ENCODE peak calls at places on chromosomes 2 and 18, in ten cellular contexts. One of them, this sample, is unnamed.

GRCh38 chr2:107002735-107003134 is 116.8 kb upstream of the ST6GAL2 start:
- DNase-seq in gastrocnemius medialis: no peak
- DNase-seq in adrenal gland: no peak
- DNase-seq in HCT116: no peak
- DNase-seq in IMR-90: no peak
- DNase-seq in stomach: no peak
- DNase-seq in heart left ventricle: no peak
- DNase-seq in GM12878: no peak
- DNase-seq in breast epithelium: no peak
- DNase-seq in Peyer's patch: no peak
- DNase-seq in this sample: no peak

GRCh38 chr2:191935247-191935646 is 88.4 kb upstream of the CAVIN2 start:
- DNase-seq in GM12878: no peak
- DNase-seq in HCT116: no peak
- DNase-seq in IMR-90: no peak
- DNase-seq in breast epithelium: no peak
- DNase-seq in stomach: no peak
- DNase-seq in Peyer's patch: no peak
- DNase-seq in gastrocnemius medialis: no peak
- DNase-seq in adrenal gland: no peak
- DNase-seq in heart left ventricle: no peak
- DNase-seq in this sample: no peak

GRCh38 chr18:41604964-41605363 is 350.1 kb upstream of the PIK3C3 start:
- DNase-seq in stomach: no peak
- DNase-seq in Peyer's patch: no peak
- DNase-seq in heart left ventricle: no peak
- DNase-seq in HCT116: no peak
- DNase-seq in breast epithelium: no peak
- DNase-seq in adrenal gland: no peak
- DNase-seq in GM12878: no peak
- DNase-seq in IMR-90: no peak
- DNase-seq in gastrocnemius medialis: no peak
- DNase-seq in this sample: no peak

GRCh38 chr2:45009303-45009927 is at the start of gene SIX2:
- DNase-seq in IMR-90: peak
- DNase-seq in adrenal gland: peak
- DNase-seq in gastrocnemius medialis: peak
- DNase-seq in Peyer's patch: peak
- DNase-seq in GM12878: no peak
- DNase-seq in breast epithelium: peak
- DNase-seq in stomach: peak
- DNase-seq in heart left ventricle: peak
- DNase-seq in HCT116: peak
- DNase-seq in this sample: peak

GRCh38 chr2:17470855-17471641 is 47.2 kb downstream of the RAD51AP2 start:
- DNase-seq in HCT116: peak
- DNase-seq in adrenal gland: no peak
- DNase-seq in stomach: no peak
- DNase-seq in gastrocnemius medialis: no peak
- DNase-seq in IMR-90: peak
- DNase-seq in Peyer's patch: no peak
- DNase-seq in GM12878: peak
- DNase-seq in breast epithelium: no peak
- DNase-seq in heart left ventricle: no peak
- DNase-seq in this sample: peak

GRCh38 chr2:48978131-48978530 is 176.2 kb downstream of the FSHR start:
- DNase-seq in GM12878: no peak
- DNase-seq in IMR-90: no peak
- DNase-seq in gastrocnemius medialis: no peak
- DNase-seq in heart left ventricle: no peak
- DNase-seq in HCT116: no peak
- DNase-seq in adrenal gland: no peak
- DNase-seq in stomach: no peak
- DNase-seq in Peyer's patch: no peak
- DNase-seq in breast epithelium: no peak
- DNase-seq in this sample: no peak

GRCh38 chr2:181586569-181587076 is 70.3 kb downstream of the CERKL start:
- DNase-seq in HCT116: no peak
- DNase-seq in IMR-90: no peak
- DNase-seq in Peyer's patch: no peak
- DNase-seq in breast epithelium: no peak
- DNase-seq in gastrocnemius medialis: no peak
- DNase-seq in adrenal gland: no peak
- DNase-seq in heart left ventricle: no peak
- DNase-seq in stomach: no peak
- DNase-seq in GM12878: peak
- DNase-seq in this sample: no peak

GRCh38 chr2:235352541-235352940 is 141.3 kb upstream of the AGAP1 start:
- DNase-seq in gastrocnemius medialis: no peak
- DNase-seq in HCT116: no peak
- DNase-seq in stomach: no peak
- DNase-seq in IMR-90: no peak
- DNase-seq in Peyer's patch: no peak
- DNase-seq in heart left ventricle: no peak
- DNase-seq in breast epithelium: no peak
- DNase-seq in adrenal gland: no peak
- DNase-seq in GM12878: no peak
- DNase-seq in this sample: no peak

GRCh38 chr2:11203480-11203879 is 48.2 kb downstream of the SLC66A3 start:
- DNase-seq in stomach: no peak
- DNase-seq in heart left ventricle: no peak
- DNase-seq in Peyer's patch: no peak
- DNase-seq in breast epithelium: no peak
- DNase-seq in adrenal gland: no peak
- DNase-seq in HCT116: peak
- DNase-seq in GM12878: peak
- DNase-seq in IMR-90: peak
- DNase-seq in gastrocnemius medialis: no peak
- DNase-seq in this sample: peak

GRCh38 chr2:126315840-126316239 is 340.1 kb upstream of the GYPC start:
- DNase-seq in Peyer's patch: no peak
- DNase-seq in gastrocnemius medialis: no peak
- DNase-seq in stomach: no peak
- DNase-seq in IMR-90: no peak
- DNase-seq in heart left ventricle: no peak
- DNase-seq in breast epithelium: no peak
- DNase-seq in adrenal gland: no peak
- DNase-seq in GM12878: no peak
- DNase-seq in HCT116: no peak
- DNase-seq in this sample: no peak

GRCh38 chr2:203585541-203585940 is 50.4 kb upstream of the RAPH1 start:
- DNase-seq in breast epithelium: no peak
- DNase-seq in HCT116: no peak
- DNase-seq in adrenal gland: no peak
- DNase-seq in gastrocnemius medialis: no peak
- DNase-seq in stomach: no peak
- DNase-seq in Peyer's patch: no peak
- DNase-seq in heart left ventricle: no peak
- DNase-seq in IMR-90: no peak
- DNase-seq in GM12878: no peak
- DNase-seq in this sample: no peak

GRCh38 chr2:240958366-240959213 is 39.8 kb upstream of the SNED1 start:
- DNase-seq in GM12878: no peak
- DNase-seq in heart left ventricle: peak
- DNase-seq in adrenal gland: no peak
- DNase-seq in breast epithelium: peak
- DNase-seq in stomach: peak
- DNase-seq in HCT116: no peak
- DNase-seq in IMR-90: no peak
- DNase-seq in gastrocnemius medialis: no peak
- DNase-seq in Peyer's patch: no peak
- DNase-seq in this sample: no peak

GRCh38 chr2:203623616-203624015 is 82.8 kb upstream of the CD28 start:
- DNase-seq in heart left ventricle: no peak
- DNase-seq in GM12878: no peak
- DNase-seq in IMR-90: peak
- DNase-seq in Peyer's patch: no peak
- DNase-seq in gastrocnemius medialis: no peak
- DNase-seq in adrenal gland: no peak
- DNase-seq in HCT116: no peak
- DNase-seq in stomach: no peak
- DNase-seq in breast epithelium: no peak
- DNase-seq in this sample: no peak

GRCh38 chr2:133841905-133842304 is 273.6 kb upstream of the NCKAP5 start:
- DNase-seq in adrenal gland: peak
- DNase-seq in GM12878: no peak
- DNase-seq in gastrocnemius medialis: no peak
- DNase-seq in stomach: no peak
- DNase-seq in IMR-90: peak
- DNase-seq in Peyer's patch: no peak
- DNase-seq in breast epithelium: no peak
- DNase-seq in heart left ventricle: peak
- DNase-seq in HCT116: no peak
- DNase-seq in this sample: no peak

GRCh38 chr2:85753525-85754312 is at the start of gene ATOH8:
- DNase-seq in HCT116: no peak
- DNase-seq in stomach: peak
- DNase-seq in adrenal gland: peak
- DNase-seq in GM12878: no peak
- DNase-seq in gastrocnemius medialis: peak
- DNase-seq in IMR-90: peak
- DNase-seq in heart left ventricle: peak
- DNase-seq in Peyer's patch: peak
- DNase-seq in breast epithelium: no peak
- DNase-seq in this sample: peak

GRCh38 chr2:217552081-217552480 is 450.7 kb downstream of the TNS1 start:
- DNase-seq in IMR-90: no peak
- DNase-seq in GM12878: no peak
- DNase-seq in heart left ventricle: no peak
- DNase-seq in adrenal gland: no peak
- DNase-seq in gastrocnemius medialis: no peak
- DNase-seq in Peyer's patch: no peak
- DNase-seq in breast epithelium: no peak
- DNase-seq in stomach: no peak
- DNase-seq in HCT116: no peak
- DNase-seq in this sample: no peak

GRCh38 chr18:59139615-59140286 is at the start of gene SEC11C:
- DNase-seq in adrenal gland: peak
- DNase-seq in IMR-90: peak
- DNase-seq in HCT116: peak
- DNase-seq in Peyer's patch: peak
- DNase-seq in GM12878: peak
- DNase-seq in gastrocnemius medialis: peak
- DNase-seq in breast epithelium: peak
- DNase-seq in heart left ventricle: peak
- DNase-seq in stomach: peak
- DNase-seq in this sample: peak
- TF ChIP-seq POLR2A in adrenal gland: no peak
- TF ChIP-seq POLR2A in IMR-90: no peak
- TF ChIP-seq POLR2A in HCT116: peak
- TF ChIP-seq POLR2A in Peyer's patch: no peak
- TF ChIP-seq POLR2A in GM12878: peak
- TF ChIP-seq POLR2A in gastrocnemius medialis: peak
- TF ChIP-seq POLR2A in breast epithelium: no peak
- TF ChIP-seq POLR2A in heart left ventricle: no peak
- TF ChIP-seq POLR2A in stomach: no peak
- TF ChIP-seq POLR2A in this sample: no peak

DNA sequence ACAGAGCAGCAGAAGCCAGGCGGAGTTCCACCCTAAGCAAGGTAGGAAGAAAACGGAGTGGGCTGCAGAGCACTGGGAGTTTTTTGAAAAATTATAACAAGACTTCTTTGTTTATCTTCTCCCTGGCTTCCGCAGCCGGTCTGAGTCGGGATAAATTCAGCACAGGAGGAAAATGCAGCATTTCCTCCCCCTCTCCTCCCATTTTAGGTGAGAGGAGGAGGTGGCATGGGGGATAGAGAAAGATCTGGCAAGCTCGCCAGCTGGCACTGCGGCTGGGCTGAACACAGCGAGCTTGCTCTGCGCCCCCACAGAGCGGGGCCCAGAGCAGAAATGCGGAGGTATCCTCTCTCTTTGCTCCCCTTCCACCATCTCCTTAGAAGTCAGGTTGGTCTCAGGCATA is 17.7 kb upstream of the CHRNA1 start:
- DNase-seq in GM12878: no peak
- DNase-seq in adrenal gland: no peak
- DNase-seq in gastrocnemius medialis: no peak
- DNase-seq in heart left ventricle: no peak
- DNase-seq in Peyer's patch: no peak
- DNase-seq in IMR-90: no peak
- DNase-seq in stomach: no peak
- DNase-seq in breast epithelium: no peak
- DNase-seq in HCT116: no peak
- DNase-seq in this sample: no peak
- TF ChIP-seq CTCF in GM12878: no peak
- TF ChIP-seq CTCF in adrenal gland: no peak
- TF ChIP-seq CTCF in gastrocnemius medialis: no peak
- TF ChIP-seq CTCF in heart left ventricle: no peak
- TF ChIP-seq CTCF in Peyer's patch: no peak
- TF ChIP-seq CTCF in IMR-90: no peak
- TF ChIP-seq CTCF in stomach: no peak
- TF ChIP-seq CTCF in breast epithelium: no peak
- TF ChIP-seq CTCF in HCT116: no peak
- TF ChIP-seq CTCF in this sample: no peak

DNA sequence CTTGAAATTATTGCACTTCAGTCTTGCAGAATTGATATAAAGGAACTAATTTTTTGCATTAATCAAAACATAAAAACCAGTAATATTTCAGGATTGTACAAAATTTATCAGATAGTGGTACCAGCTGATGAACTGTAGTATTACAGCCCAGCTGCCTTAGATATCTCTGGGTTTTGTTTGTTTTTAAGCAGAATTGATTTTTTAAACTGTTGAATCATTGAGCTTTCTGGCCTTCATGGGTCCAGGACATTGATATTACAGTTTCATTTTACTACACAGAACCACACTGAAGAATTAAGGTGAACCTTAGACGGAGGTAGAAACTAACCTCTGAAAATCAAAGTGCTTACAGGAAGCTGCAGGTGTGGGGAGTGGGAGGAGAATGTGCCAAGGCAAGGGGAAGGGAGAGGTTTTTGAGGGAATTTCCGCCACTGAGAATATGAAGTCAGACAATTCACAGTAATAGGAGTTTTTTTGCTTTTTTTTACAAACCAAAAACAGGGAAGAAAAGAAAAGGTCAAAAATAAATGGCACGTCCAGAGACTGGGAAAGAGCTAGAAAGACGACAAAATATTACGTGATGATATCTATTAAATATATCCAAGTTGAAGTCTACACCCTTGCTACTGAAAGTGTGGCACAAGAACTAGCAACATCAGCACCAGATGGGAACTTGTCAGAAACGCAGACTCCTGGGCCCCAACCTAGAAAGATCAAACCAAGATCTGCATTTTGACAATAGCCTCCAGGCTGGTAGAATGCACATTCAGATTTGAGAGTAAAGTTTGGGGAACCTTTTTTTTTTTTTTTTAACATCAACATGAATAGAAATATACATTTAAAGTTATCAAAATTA is 40.8 kb upstream of the SPAG16 start:
- DNase-seq in adrenal gland: no peak
- DNase-seq in gastrocnemius medialis: no peak
- DNase-seq in breast epithelium: no peak
- DNase-seq in stomach: no peak
- DNase-seq in HCT116: no peak
- DNase-seq in GM12878: no peak
- DNase-seq in IMR-90: no peak
- DNase-seq in heart left ventricle: no peak
- DNase-seq in Peyer's patch: no peak
- DNase-seq in this sample: no peak
- H3K4me3 ChIP-seq in adrenal gland: no peak
- H3K4me3 ChIP-seq in gastrocnemius medialis: no peak
- H3K4me3 ChIP-seq in breast epithelium: no peak
- H3K4me3 ChIP-seq in stomach: no peak
- H3K4me3 ChIP-seq in HCT116: no peak
- H3K4me3 ChIP-seq in GM12878: peak
- H3K4me3 ChIP-seq in IMR-90: no peak
- H3K4me3 ChIP-seq in heart left ventricle: no peak
- H3K4me3 ChIP-seq in Peyer's patch: no peak
- H3K4me3 ChIP-seq in this sample: no peak

GRCh38 chr18:49814147-49814499 is 790 bp upstream of the ACAA2 start:
- DNase-seq in breast epithelium: peak
- DNase-seq in heart left ventricle: peak
- DNase-seq in IMR-90: peak
- DNase-seq in gastrocnemius medialis: peak
- DNase-seq in GM12878: no peak
- DNase-seq in adrenal gland: peak
- DNase-seq in Peyer's patch: peak
- DNase-seq in HCT116: no peak
- DNase-seq in stomach: no peak
- DNase-seq in this sample: peak
- TF ChIP-seq POLR2A in breast epithelium: peak
- TF ChIP-seq POLR2A in heart left ventricle: no peak
- TF ChIP-seq POLR2A in IMR-90: no peak
- TF ChIP-seq POLR2A in gastrocnemius medialis: peak
- TF ChIP-seq POLR2A in GM12878: no peak
- TF ChIP-seq POLR2A in adrenal gland: no peak
- TF ChIP-seq POLR2A in Peyer's patch: no peak
- TF ChIP-seq POLR2A in HCT116: no peak
- TF ChIP-seq POLR2A in stomach: no peak
- TF ChIP-seq POLR2A in this sample: no peak

This sample was measured in NB4.